ENCODE peak calls at places on chromosome 19, in six cellular contexts. O is thoracic aorta, S is IMR-90, V is ascending aorta, Q is A549, T is AG04450. P is an unnamed sample.

GRCh38 chr19:17328517-17329060 is 6.1 kb downstream of the ANO8 start:
- DNase-seq in O (no peak), S (no peak), V (no peak), Q (no peak), T (no peak), P (no peak)

GRCh38 chr19:16769385-16769784 is 49.7 kb downstream of the NWD1 start:
- DNase-seq in O (no peak), S (no peak), V (no peak), Q (no peak), T (no peak), P (no peak)

GRCh38 chr19:13215572-13216380 is 65.6 kb downstream of the IER2 start:
- DNase-seq in O (no peak), S (no peak), V (no peak), Q (no peak), T (no peak), P (no peak)

GRCh38 chr19:38004100-38004504 is 97.1 kb downstream of the SIPA1L3 start:
- DNase-seq in O (no peak), S (no peak), V (no peak), Q (no peak), T (no peak), P (no peak)

GRCh38 chr19:30862876-30863275 is 486.4 kb downstream of the TSHZ3 start:
- DNase-seq in O (no peak), S (no peak), V (no peak), Q (no peak), T (no peak), P (no peak)

GRCh38 chr19:11194657-11195056 is 2.7 kb downstream of the KANK2 start:
- DNase-seq in O (no peak), S (peak), V (no peak), Q (no peak), T (no peak), P (no peak)

GRCh38 chr19:13646758-13647157 is 117.6 kb upstream of the MRI1 start:
- DNase-seq in O (no peak), S (no peak), V (no peak), Q (no peak), T (no peak), P (no peak)

GRCh38 chr19:13693933-13694332 is 70.4 kb upstream of the MRI1 start:
- DNase-seq in O (no peak), S (no peak), V (no peak), Q (no peak), T (no peak), P (no peak)

GRCh38 chr19:9644472-9644871 is 23.4 kb upstream of the ZNF561 start:
- DNase-seq in O (no peak), S (no peak), V (no peak), Q (no peak), T (no peak), P (no peak)

GRCh38 chr19:17209126-17210036 is 5.8 kb upstream of the USE1 start:
- DNase-seq in O (no peak), S (peak), V (no peak), Q (peak), T (no peak), P (no peak)

GRCh38 chr19:10789876-10790275 is 46.1 kb downstream of the TMED1 start:
- DNase-seq in O (no peak), S (no peak), V (no peak), Q (no peak), T (no peak), P (no peak)

GRCh38 chr19:29371766-29372415 is 153.9 kb upstream of the VSTM2B start:
- DNase-seq in O (no peak), S (no peak), V (no peak), Q (no peak), T (no peak), P (no peak)

GRCh38 chr19:7595466-7596133 is at the start of gene CAMSAP3:
- DNase-seq in O (no peak), S (no peak), V (no peak), Q (peak), T (no peak), P (peak)

GRCh38 chr19:5103061-5103701 is 134.3 kb downstream of the KDM4B start:
- DNase-seq in O (no peak), S (peak), V (no peak), Q (no peak), T (no peak), P (no peak)

GRCh38 chr19:29620931-29621351 is 14.9 kb downstream of the POP4 start:
- DNase-seq in O (no peak), S (no peak), V (no peak), Q (no peak), T (no peak), P (no peak)

GRCh38 chr19:45711851-45712698 is 18.6 kb downstream of the FBXO46 start:
- DNase-seq in O (no peak), S (no peak), V (no peak), Q (no peak), T (no peak), P (no peak)
- H3K4me3 ChIP-seq in O (no peak), S (no peak), V (no peak), Q (no peak), T (no peak), P (no peak)

DNA sequence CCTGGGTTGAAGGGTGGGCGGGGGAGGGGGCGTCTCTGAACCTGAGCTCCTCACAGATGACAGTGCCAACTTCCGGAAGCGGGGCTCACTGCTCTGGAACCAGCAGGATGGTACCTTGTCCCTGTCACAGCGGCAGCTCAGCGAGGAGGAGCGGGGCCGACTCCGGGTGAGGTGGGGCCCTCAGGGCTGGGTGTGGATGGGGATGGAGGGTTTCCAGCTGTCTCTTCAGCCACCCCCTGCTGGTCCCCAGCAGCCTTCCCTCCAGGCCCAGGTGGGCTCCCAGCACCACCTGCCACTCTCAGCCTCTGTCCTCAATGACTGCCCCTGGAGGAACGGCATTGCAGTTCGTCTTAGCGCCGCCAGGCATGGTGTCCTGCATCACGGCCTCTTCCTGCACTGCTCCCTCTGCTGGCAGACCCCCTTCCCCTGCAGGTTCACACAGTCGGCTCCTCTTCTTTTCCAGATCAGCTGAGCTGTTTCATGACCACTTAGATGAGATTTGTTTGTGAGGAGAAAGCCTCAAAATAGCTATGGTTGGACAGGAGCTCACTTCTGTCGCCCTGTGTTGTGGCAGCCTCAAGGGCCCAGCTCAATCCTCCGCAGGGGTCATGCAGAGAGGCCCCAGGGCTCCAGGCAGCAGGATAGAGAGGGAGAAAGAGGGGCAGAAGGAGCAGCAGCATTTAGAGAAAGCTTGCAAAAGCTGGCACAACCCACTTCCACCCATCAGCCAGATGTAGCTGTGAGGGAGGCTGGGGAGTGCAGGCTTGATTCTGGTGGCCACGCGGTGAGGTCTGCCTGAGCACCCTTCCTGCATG is 2.5 kb upstream of the GARIN5A start:
- DNase-seq in O (no peak), S (peak), V (no peak), Q (peak), T (no peak), P (no peak)
- TF ChIP-seq CTCF in O (peak), S (peak), V (no peak), Q (peak), T (peak), P (peak)

GRCh38 chr19:35301961-35302360 is 10.0 kb downstream of the MAG start:
- DNase-seq in O (no peak), S (no peak), V (no peak), Q (no peak), T (no peak), P (no peak)

GRCh38 chr19:35297922-35298321 is 6.0 kb downstream of the MAG start:
- DNase-seq in O (no peak), S (no peak), V (no peak), Q (no peak), T (no peak), P (no peak)

GRCh38 chr19:35298561-35298972 is 6.6 kb downstream of the MAG start:
- DNase-seq in O (no peak), S (no peak), V (no peak), Q (no peak), T (no peak), P (no peak)

GRCh38 chr19:35300340-35300649 is 8.3 kb downstream of the MAG start:
- DNase-seq in O (no peak), S (no peak), V (no peak), Q (no peak), T (no peak), P (no peak)

DNA sequence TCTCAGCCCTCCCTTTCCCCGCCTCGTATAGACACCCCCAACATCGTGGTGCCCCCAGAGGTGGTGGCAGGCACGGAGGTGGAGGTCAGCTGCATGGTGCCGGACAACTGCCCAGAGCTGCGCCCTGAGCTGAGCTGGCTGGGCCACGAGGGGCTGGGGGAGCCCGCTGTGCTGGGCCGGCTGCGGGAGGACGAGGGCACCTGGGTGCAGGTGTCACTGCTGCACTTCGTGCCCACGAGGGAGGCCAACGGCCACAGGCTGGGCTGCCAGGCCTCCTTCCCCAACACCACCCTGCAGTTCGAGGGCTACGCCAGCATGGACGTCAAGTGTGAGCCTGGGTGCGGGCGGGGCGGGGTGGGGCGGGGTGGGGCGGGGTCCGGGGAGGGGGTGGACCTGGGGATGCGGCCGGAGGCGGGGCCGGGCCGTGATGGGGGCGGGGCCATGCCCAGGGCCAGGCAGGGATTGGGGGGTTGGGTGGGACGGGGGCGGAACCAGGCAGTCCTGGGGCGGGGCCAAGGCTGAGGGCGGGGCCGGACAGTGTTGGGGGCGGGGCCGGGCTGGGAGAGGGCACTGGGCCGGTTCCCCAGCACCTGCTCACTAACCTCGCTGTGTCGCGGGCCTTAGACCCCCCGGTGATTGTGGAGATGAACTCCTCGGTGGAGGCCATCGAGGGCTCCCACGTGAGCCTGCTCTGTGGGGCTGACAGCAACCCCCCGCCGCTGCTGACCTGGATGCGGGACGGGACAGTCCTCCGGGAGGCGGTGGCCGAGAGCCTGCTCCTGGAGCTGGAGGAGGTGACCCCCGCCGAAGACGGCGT is 7.8 kb downstream of the MAG start:
- DNase-seq in O (no peak), S (no peak), V (no peak), Q (no peak), T (no peak), P (no peak)
- H3K4me3 ChIP-seq in O (no peak), S (no peak), V (no peak), Q (no peak), T (no peak), P (no peak)

DNA sequence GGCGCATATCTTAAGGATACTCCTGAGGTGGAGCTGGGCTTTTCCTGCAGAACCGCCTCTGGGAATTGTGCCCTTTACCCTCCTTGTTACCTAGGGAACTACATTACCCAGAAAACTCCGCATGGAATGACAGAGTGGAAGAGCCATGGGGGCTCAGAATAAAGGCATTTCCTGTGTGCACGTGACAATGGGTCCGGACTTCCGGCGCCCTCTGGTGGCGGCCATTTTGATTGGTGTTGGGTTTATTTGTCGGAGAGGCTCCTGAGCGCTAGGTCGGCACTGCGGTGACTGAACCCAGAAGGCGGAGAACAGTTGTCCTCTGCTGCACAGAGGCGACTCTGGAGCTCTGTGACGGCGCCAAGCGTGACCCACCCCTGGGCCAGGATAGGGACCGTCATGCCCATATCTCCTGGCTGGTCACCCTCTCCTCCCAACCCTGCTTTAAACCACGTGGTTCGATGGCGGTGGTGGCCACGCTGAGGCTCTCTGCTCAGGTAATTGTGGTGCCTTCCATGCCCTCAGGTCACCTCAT is at the start of gene ZNF587B:
- DNase-seq in O (no peak), S (peak), V (no peak), Q (no peak), T (peak), P (peak)
- TF ChIP-seq CTCF in O (peak), S (peak), V (no peak), Q (peak), T (peak), P (peak)

GRCh38 chr19:931860-932646 is 6.2 kb downstream of the ARID3A start:
- DNase-seq in O (no peak), S (no peak), V (no peak), Q (no peak), T (no peak), P (no peak)
- H3K4me3 ChIP-seq in O (no peak), S (no peak), V (peak), Q (no peak), T (no peak), P (no peak)

GRCh38 chr19:41889896-41890295 is 6.9 kb downstream of the ARHGEF1 start:
- DNase-seq in O (no peak), S (no peak), V (no peak), Q (no peak), T (no peak), P (no peak)

GRCh38 chr19:41888926-41889325 is 5.9 kb downstream of the ARHGEF1 start:
- DNase-seq in O (no peak), S (no peak), V (no peak), Q (no peak), T (no peak), P (no peak)

GRCh38 chr19:41886761-41887710 is 4.1 kb downstream of the ARHGEF1 start:
- DNase-seq in O (no peak), S (no peak), V (no peak), Q (no peak), T (no peak), P (no peak)

GRCh38 chr19:41883821-41884733 is 1.1 kb downstream of the ARHGEF1 start:
- DNase-seq in O (peak), S (peak), V (peak), Q (peak), T (peak), P (peak)

DNA sequence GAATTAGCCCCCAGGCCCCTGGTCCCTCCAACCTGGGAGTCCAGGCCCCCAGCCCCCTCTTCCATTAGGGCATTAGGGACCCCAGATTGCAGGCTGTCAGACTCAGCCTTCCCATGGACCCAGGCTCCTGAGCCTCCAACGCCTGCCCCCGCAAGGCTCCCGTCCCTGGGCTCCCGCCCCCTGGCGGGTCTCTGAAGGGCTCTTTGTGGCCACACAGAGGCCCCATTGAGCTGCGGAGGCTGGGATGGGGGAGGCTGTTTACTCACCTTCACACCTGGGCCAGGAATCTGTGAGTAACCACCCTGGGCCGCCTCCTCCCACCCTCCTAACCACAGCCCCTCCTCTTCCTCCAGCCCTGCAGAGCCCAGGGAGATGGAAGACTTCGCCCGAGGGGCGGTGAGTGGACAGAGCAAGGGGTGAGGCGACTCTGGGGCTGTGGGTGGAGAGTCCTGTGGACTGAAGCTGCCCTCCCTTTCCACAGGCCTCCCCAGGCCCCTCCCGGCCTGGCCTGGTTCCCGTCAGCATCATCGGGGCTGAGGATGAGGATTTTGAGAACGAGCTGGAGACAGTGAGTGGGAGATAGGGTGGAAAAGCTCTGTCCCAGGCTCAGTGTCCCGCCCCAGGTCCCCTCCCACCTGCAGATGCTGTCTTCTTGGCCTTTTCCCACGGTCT is 4.9 kb downstream of the ARHGEF1 start:
- DNase-seq in O (no peak), S (peak), V (no peak), Q (no peak), T (no peak), P (no peak)
- TF ChIP-seq CTCF in O (no peak), S (no peak), V (no peak), Q (no peak), T (no peak), P (peak)

DNA sequence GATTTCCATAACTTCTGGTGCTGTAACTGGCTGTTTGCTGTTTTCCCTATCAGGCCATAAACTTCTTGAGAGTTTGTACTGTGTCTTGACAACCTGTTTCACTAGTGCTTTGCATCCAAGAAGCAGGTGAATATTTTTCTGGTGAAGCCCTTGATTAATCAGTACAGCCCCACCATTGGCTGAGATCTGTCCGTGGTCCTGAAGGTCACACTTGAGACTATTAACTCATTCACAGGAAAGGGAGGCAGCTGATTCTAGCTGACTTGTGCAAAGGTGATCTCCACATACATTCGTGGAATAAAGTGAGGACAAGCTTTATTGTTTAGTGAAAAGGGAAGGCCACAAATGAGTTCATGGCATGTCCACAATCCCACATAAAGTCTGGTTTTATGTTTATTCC is 61.4 kb upstream of the ZNF835 start:
- DNase-seq in O (no peak), S (no peak), V (no peak), Q (no peak), T (no peak), P (no peak)
- H3K4me3 ChIP-seq in O (no peak), S (no peak), V (no peak), Q (no peak), T (no peak), P (no peak)

DNA sequence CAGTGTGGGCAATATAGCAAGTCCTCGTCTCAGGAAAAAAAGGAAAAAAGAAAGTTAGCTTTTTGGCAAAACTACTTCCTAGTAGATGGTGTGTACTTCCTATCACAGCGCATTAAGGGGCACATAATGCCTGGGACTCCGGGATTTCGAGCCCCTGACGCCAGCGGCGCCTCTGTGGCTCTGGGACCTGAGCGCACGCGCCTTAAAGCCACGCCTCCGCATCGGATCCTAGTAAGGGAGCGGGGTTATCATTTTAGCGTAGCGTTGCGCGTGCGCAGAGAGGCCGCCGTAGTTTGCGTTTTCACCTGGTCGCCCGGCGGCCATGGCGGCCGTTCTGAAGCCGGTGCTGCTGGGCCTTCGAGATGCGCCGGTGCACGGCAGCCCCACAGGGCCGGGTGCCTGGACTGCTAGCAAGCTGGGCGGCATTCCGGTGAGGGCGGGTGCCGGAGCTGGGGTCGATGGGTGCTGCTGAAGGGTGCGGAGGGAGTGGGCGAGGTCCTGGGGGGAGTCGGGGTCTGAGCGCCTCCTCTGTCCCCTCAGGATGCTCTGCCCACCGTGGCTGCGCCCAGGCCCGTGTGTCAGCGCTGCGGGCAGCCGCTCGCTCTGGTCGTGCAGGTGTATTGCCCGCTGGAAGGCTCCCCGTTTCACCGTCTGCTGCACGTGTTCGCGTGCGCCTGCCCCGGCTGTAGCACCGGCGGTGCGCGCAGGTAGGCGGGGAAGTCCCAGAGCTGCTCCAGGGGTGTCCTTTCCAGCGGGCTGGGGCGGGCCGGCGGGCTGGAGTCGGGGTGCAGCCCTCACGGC is at the start of gene PDCD2L:
- DNase-seq in O (peak), S (peak), V (peak), Q (peak), T (peak), P (peak)
- TF ChIP-seq CTCF in O (no peak), S (no peak), V (no peak), Q (no peak), T (no peak), P (no peak)